ENCODE peak calls at places on chromosomes 1 and 21, in ten cellular contexts. T is stomach; A is HEK293T; K is EL; X is activated T-helper 1 cell treated with anti-CD3 and anti-CD28 coated beads, Interleukin-2, amount 50 U/mL, for 16 hours; L is anterior cingulate cortex; C is heart right ventricle; W is neural progenitor cell; G is GM04504; I is IMR-90. O is an unnamed sample.

GRCh38 chr1:44405804-44406743 is 1.0 kb downstream of the RNF220 start:
- DNase-seq in W (peak; percentile 54), T (no peak), I (no peak), G (no peak), L (no peak), K (no peak), A (peak; percentile 34), C (no peak), X (no peak), O (no peak)

GRCh38 chr1:232223309-232223708 is 406.6 kb downstream of the SIPA1L2 start:
- DNase-seq in X (no peak), G (no peak), W (no peak), K (no peak), C (no peak), L (no peak), A (no peak), I (no peak), T (no peak), O (no peak)

GRCh38 chr1:19356266-19356665 is 44.1 kb downstream of the SLC66A1 start:
- DNase-seq in W (no peak), T (no peak), K (no peak), X (no peak), G (no peak), C (no peak), A (no peak), I (no peak), L (no peak), O (no peak)

GRCh38 chr1:9278585-9279153 is 14.0 kb upstream of the SPSB1 start:
- DNase-seq in A (no peak), X (no peak), L (no peak), G (no peak), I (no peak), W (no peak), C (no peak), K (no peak), T (no peak), O (no peak)

GRCh38 chr1:195748969-195749368 is 859.3 kb downstream of the KCNT2 start:
- DNase-seq in X (no peak), G (no peak), L (no peak), A (no peak), W (no peak), I (no peak), C (no peak), T (no peak), K (no peak), O (no peak)

GRCh38 chr1:62841587-62842169 is 57.7 kb downstream of the ATG4C start:
- DNase-seq in C (no peak), G (peak; percentile 31), K (peak; percentile 59), L (no peak), T (no peak), W (peak; percentile 67), I (peak; percentile 75), A (peak; percentile 72), X (no peak), O (peak; percentile 65)

GRCh38 chr1:37808369-37809319 is 636 bp upstream of the YRDC start:
- DNase-seq in A (peak; percentile 73), T (peak; percentile 78), C (peak; percentile 75), X (no peak), G (peak; percentile 60), W (peak; percentile 63), L (peak; percentile 89), K (peak; percentile 81), I (peak; percentile 76), O (peak; percentile 84)

GRCh38 chr1:28591708-28592313 is at the start of gene RAB42:
- DNase-seq in W (peak; percentile 73), A (no peak), L (no peak), C (peak; percentile 42), I (no peak), K (peak; percentile 57), X (no peak), G (no peak), T (peak; percentile 36), O (no peak)

GRCh38 chr1:198449727-198450433 is 90.6 kb downstream of the ATP6V1G3 start:
- DNase-seq in C (no peak), L (no peak), A (no peak), K (peak; percentile 61), W (no peak), X (no peak), I (peak; percentile 64), T (no peak), G (no peak), O (peak; percentile 76)

GRCh38 chr21:43020177-43020576 is 45.8 kb downstream of the PKNOX1 start:
- DNase-seq in G (no peak), C (no peak), A (no peak), X (no peak), T (no peak), L (no peak), I (no peak), W (no peak), K (no peak), O (no peak)

GRCh38 chr1:38804062-38804886 is 55.3 kb downstream of the RRAGC start:
- DNase-seq in X (no peak), T (no peak), L (no peak), I (no peak), G (no peak), K (peak; percentile 7), C (no peak), W (peak; percentile 83), A (peak; percentile 55), O (peak; percentile 6)

GRCh38 chr1:192639607-192640368 is 3.8 kb downstream of the RGS13 start:
- DNase-seq in G (no peak), I (peak; percentile 88), K (peak; percentile 65), A (no peak), W (no peak), L (no peak), C (no peak), X (no peak), T (no peak), O (peak; percentile 93)

GRCh38 chr1:220123889-220124288 is 30.0 kb downstream of the IARS2 start:
- DNase-seq in K (peak; percentile 13), W (peak; percentile 17), I (no peak), G (no peak), C (no peak), X (no peak), A (peak; percentile 12), T (no peak), L (no peak), O (no peak)

GRCh38 chr1:114219247-114219872 is 65.7 kb upstream of the SYT6 start:
- DNase-seq in K (peak; percentile 29), X (no peak), I (peak; percentile 2), A (no peak), W (peak; percentile 53), G (no peak), T (no peak), L (no peak), C (no peak), O (no peak)

O was measured in iris pigment epithelial cell.